ENCODE peak calls at places on chromosomes 13 and 19, in six cellular contexts. O, H, U, F, C and B are unnamed samples.

GRCh38 chr13:24141333-24141910 is 19.1 kb upstream of the SPATA13 start:
- DNase-seq in O (no peak), H (no peak), U (no peak), F (no peak), C (no peak), B (no peak)

GRCh38 chr19:31527443-31527842 is 178.2 kb upstream of the TSHZ3 start:
- DNase-seq in O (no peak), H (no peak), U (no peak), F (no peak), C (no peak), B (no peak)

GRCh38 chr13:27919299-27919933 is 384 bp upstream of the PDX1 start:
- DNase-seq in O (no peak), H (no peak), U (no peak), F (no peak), C (no peak), B (peak)

GRCh38 chr19:38736036-38736412 is 8.2 kb downstream of the CAPN12 start:
- DNase-seq in O (no peak), H (peak), U (no peak), F (peak), C (peak), B (no peak)

GRCh38 chr19:47697863-47698609 is 15.2 kb upstream of the EHD2 start:
- DNase-seq in O (no peak), H (peak), U (peak), F (peak), C (peak), B (peak)

GRCh38 chr13:112892759-112893569 is 76.0 kb upstream of the MCF2L start:
- DNase-seq in O (no peak), H (no peak), U (no peak), F (no peak), C (no peak), B (no peak)

GRCh38 chr13:101785858-101786257 is 333.4 kb downstream of the ITGBL1 start:
- DNase-seq in O (no peak), H (peak), U (peak), F (peak), C (peak), B (peak)

GRCh38 chr19:45900661-45901431 is 1.6 kb downstream of the MYPOP start:
- DNase-seq in O (no peak), H (no peak), U (no peak), F (peak), C (peak), B (no peak)

GRCh38 chr19:22735911-22736645 is 47.9 kb downstream of the ZNF99 start:
- DNase-seq in O (no peak), H (no peak), U (peak), F (no peak), C (no peak), B (no peak)

GRCh38 chr13:26045123-26045522 is 6.7 kb downstream of the SHISA2 start:
- DNase-seq in O (no peak), H (no peak), U (no peak), F (no peak), C (no peak), B (no peak)

GRCh38 chr19:45607071-45608029 is 5.3 kb upstream of the GPR4 start:
- DNase-seq in O (no peak), H (peak), U (peak), F (peak), C (peak), B (peak)

GRCh38 chr19:19485161-19485997 is 30.0 kb downstream of the TSSK6 start:
- DNase-seq in O (no peak), H (no peak), U (peak), F (peak), C (no peak), B (no peak)

GRCh38 chr13:66574606-66575005 is 655.5 kb downstream of the PCDH9 start:
- DNase-seq in O (peak), H (no peak), U (peak), F (no peak), C (no peak), B (no peak)

GRCh38 chr13:46728777-46729176 is 68.2 kb downstream of the ESD start:
- DNase-seq in O (no peak), H (no peak), U (peak), F (peak), C (no peak), B (no peak)

GRCh38 chr19:6091771-6092291 is 18.5 kb downstream of the RFX2 start:
- DNase-seq in O (no peak), H (no peak), U (peak), F (no peak), C (no peak), B (no peak)

GRCh38 chr13:99426426-99426825 is 74.8 kb upstream of the TM9SF2 start:
- DNase-seq in O (no peak), H (no peak), U (no peak), F (no peak), C (peak), B (no peak)
- TF ChIP-seq CTCF in O (no peak), H (no peak), U (no peak), F (no peak), C (no peak), B (no peak)

GRCh38 chr19:14446336-14447036 is 13.4 kb downstream of the PKN1 start:
- DNase-seq in O (no peak), H (no peak), U (no peak), F (no peak), C (no peak), B (no peak)

GRCh38 chr19:14440049-14440448 is 6.9 kb downstream of the PKN1 start:
- DNase-seq in O (no peak), H (peak), U (peak), F (no peak), C (no peak), B (no peak)

GRCh38 chr19:14441041-14441938 is 8.2 kb downstream of the PKN1 start:
- DNase-seq in O (no peak), H (no peak), U (no peak), F (no peak), C (no peak), B (no peak)

GRCh38 chr19:14443632-14444216 is 10.6 kb downstream of the PKN1 start:
- DNase-seq in O (no peak), H (no peak), U (no peak), F (no peak), C (no peak), B (no peak)

GRCh38 chr19:14442904-14443631 is 10.0 kb downstream of the PKN1 start:
- DNase-seq in O (no peak), H (no peak), U (no peak), F (no peak), C (no peak), B (no peak)
- TF ChIP-seq CTCF in O (no peak), H (no peak), U (no peak), F (no peak), C (no peak), B (no peak)

GRCh38 chr19:58387338-58388174 is 487 bp downstream of the RPS5 start:
- DNase-seq in O (no peak), H (no peak), U (no peak), F (no peak), C (no peak), B (no peak)
- TF ChIP-seq CTCF in O (no peak), H (no peak), U (no peak), F (no peak), C (peak), B (no peak)

GRCh38 chr13:30165791-30166190 is 141.6 kb downstream of the KATNAL1 start:
- DNase-seq in O (no peak), H (no peak), U (peak), F (no peak), C (no peak), B (no peak)
- TF ChIP-seq CTCF in O (peak), H (no peak), U (no peak), F (no peak), C (no peak), B (no peak)

DNA sequence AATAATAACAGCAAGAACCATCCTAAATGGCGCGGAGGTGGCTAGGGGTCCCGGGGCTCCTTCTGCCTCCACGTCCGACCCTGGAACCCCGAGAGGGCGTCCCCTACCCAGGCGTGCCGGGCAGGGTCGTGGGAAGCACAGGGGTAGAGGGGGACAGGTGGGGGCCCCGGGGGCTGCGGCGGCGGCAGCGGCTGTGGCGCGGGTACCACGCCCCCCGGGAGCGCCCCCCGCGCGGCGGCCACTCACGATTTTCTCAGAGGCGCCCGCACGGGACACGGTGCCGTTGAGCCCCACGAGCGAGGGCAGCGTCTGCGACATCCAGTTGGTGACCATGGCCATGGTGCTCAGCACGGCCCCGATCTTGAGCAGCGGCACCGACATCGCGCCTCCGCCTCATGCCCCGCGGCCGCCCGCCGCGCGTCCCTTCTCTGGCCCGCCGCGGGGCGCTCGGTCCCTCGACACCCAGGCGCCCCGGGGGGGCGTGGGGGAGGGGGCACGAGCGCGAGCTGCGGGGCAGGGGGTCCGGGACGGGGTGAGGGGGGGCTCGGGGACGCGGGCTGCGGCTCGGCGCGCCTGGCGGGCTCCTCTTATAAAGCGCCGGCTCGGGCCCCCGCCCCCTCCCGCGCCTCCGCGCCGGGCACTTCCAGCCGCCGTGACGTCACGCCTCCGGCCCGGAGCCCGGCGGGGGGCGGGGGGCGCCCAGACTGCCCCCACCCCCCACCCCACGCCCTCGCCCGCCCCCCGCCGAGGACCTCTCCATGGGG is 22.9 kb downstream of the OLFM2 start:
- DNase-seq in O (no peak), H (no peak), U (no peak), F (no peak), C (peak), B (no peak)
- TF ChIP-seq CTCF in O (no peak), H (no peak), U (no peak), F (no peak), C (no peak), B (no peak)